ENCODE peak calls at places on chromosome 9, in six cellular contexts. One of them, this sample, is unnamed.

GRCh38 chr9:127858041-127858512 is 3.6 kb upstream of the ENG start:
- DNase-seq in IMR-90: no peak
- DNase-seq in psoas muscle: peak
- DNase-seq in lower lobe of right lung: no peak
- DNase-seq in OCI-LY7: no peak
- DNase-seq in sigmoid colon: no peak
- DNase-seq in this sample: no peak

GRCh38 chr9:95645992-95646391 is 129.2 kb upstream of the PTCH1 start:
- DNase-seq in IMR-90: no peak
- DNase-seq in psoas muscle: no peak
- DNase-seq in lower lobe of right lung: no peak
- DNase-seq in OCI-LY7: no peak
- DNase-seq in sigmoid colon: no peak
- DNase-seq in this sample: no peak

GRCh38 chr9:123282343-123283047 is 14.1 kb upstream of the STRBP start:
- DNase-seq in IMR-90: no peak
- DNase-seq in psoas muscle: no peak
- DNase-seq in lower lobe of right lung: no peak
- DNase-seq in OCI-LY7: no peak
- DNase-seq in sigmoid colon: peak
- DNase-seq in this sample: no peak

GRCh38 chr9:115373000-115373709 is 255.2 kb upstream of the TNC start:
- DNase-seq in IMR-90: peak
- DNase-seq in psoas muscle: no peak
- DNase-seq in lower lobe of right lung: no peak
- DNase-seq in OCI-LY7: no peak
- DNase-seq in sigmoid colon: no peak
- DNase-seq in this sample: peak

GRCh38 chr9:119167876-119168275 is 201.4 kb downstream of the BRINP1 start:
- DNase-seq in IMR-90: no peak
- DNase-seq in psoas muscle: no peak
- DNase-seq in lower lobe of right lung: no peak
- DNase-seq in OCI-LY7: no peak
- DNase-seq in sigmoid colon: no peak
- DNase-seq in this sample: no peak

GRCh38 chr9:72280913-72281500 is 84.0 kb downstream of the ZFAND5 start:
- DNase-seq in IMR-90: peak
- DNase-seq in psoas muscle: peak
- DNase-seq in lower lobe of right lung: peak
- DNase-seq in OCI-LY7: peak
- DNase-seq in sigmoid colon: peak
- DNase-seq in this sample: peak

GRCh38 chr9:136055715-136056545 is 39.2 kb downstream of the NACC2 start:
- DNase-seq in IMR-90: no peak
- DNase-seq in psoas muscle: no peak
- DNase-seq in lower lobe of right lung: no peak
- DNase-seq in OCI-LY7: no peak
- DNase-seq in sigmoid colon: peak
- DNase-seq in this sample: no peak

GRCh38 chr9:126378761-126379160 is 52.1 kb downstream of the MVB12B start:
- DNase-seq in IMR-90: no peak
- DNase-seq in psoas muscle: no peak
- DNase-seq in lower lobe of right lung: no peak
- DNase-seq in OCI-LY7: no peak
- DNase-seq in sigmoid colon: no peak
- DNase-seq in this sample: no peak

GRCh38 chr9:37944671-37945481 is 40.9 kb upstream of the SLC25A51 start:
- DNase-seq in IMR-90: peak
- DNase-seq in psoas muscle: peak
- DNase-seq in lower lobe of right lung: peak
- DNase-seq in OCI-LY7: no peak
- DNase-seq in sigmoid colon: no peak
- DNase-seq in this sample: peak

GRCh38 chr9:125659201-125659840 is 47.7 kb downstream of the MAPKAP1 start:
- DNase-seq in IMR-90: peak
- DNase-seq in psoas muscle: no peak
- DNase-seq in lower lobe of right lung: no peak
- DNase-seq in OCI-LY7: no peak
- DNase-seq in sigmoid colon: no peak
- DNase-seq in this sample: no peak

DNA sequence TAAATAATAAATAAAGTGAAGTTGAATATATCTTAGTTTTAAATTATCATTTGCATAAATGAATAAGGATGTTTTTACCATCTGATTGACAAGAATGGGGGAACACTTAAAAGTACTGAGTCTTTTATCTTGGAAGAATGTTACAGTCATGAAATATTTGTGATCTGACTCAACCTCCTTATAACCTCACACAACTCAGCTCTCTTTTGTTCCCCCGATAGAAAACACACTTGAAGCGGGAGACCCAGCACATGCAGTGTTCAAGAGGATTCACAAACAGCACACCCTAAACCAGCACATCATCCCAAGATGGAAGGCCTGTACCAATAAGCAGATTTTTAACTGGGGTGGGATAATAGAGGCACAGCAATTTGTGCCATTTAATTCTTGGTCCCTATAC is 15.5 kb downstream of the BAAT start:
- DNase-seq in IMR-90: peak
- DNase-seq in psoas muscle: no peak
- DNase-seq in lower lobe of right lung: no peak
- DNase-seq in OCI-LY7: no peak
- DNase-seq in sigmoid colon: no peak
- DNase-seq in this sample: peak
- TF ChIP-seq CTCF in IMR-90: no peak
- TF ChIP-seq CTCF in psoas muscle: no peak
- TF ChIP-seq CTCF in lower lobe of right lung: no peak
- TF ChIP-seq CTCF in OCI-LY7: no peak
- TF ChIP-seq CTCF in sigmoid colon: no peak
- TF ChIP-seq CTCF in this sample: no peak

DNA sequence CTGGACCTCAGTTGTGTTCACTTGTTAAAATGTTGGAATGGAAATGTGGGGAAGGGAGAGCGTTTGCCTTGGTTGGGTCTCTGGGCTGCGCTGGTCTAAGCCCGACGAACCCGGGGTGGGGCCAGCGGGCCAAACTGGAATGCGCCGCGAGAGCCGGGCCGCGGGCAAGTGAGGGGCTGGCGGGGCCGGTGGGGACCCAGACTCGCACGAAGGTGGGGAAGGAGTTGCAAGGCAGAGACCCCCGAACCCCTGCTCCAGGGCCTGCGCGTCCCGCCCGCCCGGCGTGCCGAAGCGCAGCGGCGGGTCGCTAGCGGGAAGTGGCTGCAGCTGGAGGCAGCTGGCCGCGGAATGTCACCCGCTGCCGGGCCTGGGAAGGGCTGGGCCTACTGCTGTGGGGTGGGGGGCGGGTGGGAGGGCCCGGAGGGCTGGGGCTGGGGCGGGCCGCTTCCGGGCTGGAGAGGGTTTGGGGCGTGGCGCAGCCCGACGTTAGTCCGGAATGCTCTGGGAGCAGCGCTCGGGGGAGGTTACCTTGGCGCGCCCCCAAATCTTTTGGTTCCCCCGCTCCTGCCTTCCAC is 84.8 kb downstream of the DAB2IP start:
- DNase-seq in IMR-90: peak
- DNase-seq in psoas muscle: peak
- DNase-seq in lower lobe of right lung: peak
- DNase-seq in OCI-LY7: no peak
- DNase-seq in sigmoid colon: peak
- DNase-seq in this sample: no peak
- H3K4me3 ChIP-seq in IMR-90: peak
- H3K4me3 ChIP-seq in psoas muscle: peak
- H3K4me3 ChIP-seq in lower lobe of right lung: peak
- H3K4me3 ChIP-seq in OCI-LY7: no peak
- H3K4me3 ChIP-seq in sigmoid colon: peak
- H3K4me3 ChIP-seq in this sample: peak

DNA sequence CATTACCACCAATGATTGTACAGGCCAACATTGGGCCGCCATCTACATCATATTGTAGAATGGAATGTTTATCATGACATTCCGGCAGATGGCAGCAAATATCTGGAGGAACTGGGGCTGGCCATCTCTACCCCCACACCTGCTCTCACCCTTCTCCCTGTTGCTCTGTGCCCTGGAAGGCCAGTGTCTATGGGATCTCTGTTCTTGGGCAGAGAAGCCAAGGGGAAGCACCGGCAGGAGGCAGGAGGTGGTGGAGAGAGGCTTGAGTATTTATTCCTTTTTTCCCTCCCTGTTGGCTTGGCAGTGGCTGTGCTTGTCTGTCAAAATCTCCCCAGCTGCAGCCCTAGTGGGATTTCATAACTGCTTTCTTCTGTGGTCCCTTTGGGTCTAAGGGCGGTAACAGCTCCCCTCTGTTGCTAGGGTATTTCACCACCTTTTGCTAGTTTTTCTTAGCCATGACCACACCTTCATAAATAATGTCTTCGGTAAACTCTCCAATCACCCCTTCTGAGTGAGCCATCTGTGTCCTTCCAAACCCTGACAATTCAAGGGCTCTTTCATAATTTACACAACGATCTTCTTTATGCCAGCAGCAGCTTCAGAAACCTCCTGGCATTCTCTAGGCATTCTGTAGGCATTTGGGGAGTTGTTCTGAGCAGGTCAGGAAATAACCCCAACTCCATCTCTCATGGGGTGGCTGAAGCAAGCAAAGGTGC is 225.8 kb downstream of the MELK start:
- DNase-seq in IMR-90: no peak
- DNase-seq in psoas muscle: no peak
- DNase-seq in lower lobe of right lung: no peak
- DNase-seq in OCI-LY7: no peak
- DNase-seq in sigmoid colon: no peak
- DNase-seq in this sample: no peak
- TF ChIP-seq CTCF in IMR-90: no peak
- TF ChIP-seq CTCF in psoas muscle: no peak
- TF ChIP-seq CTCF in lower lobe of right lung: no peak
- TF ChIP-seq CTCF in OCI-LY7: no peak
- TF ChIP-seq CTCF in sigmoid colon: no peak
- TF ChIP-seq CTCF in this sample: no peak

GRCh38 chr9:108956098-108956533 is 21.9 kb downstream of the ABITRAM start:
- DNase-seq in IMR-90: no peak
- DNase-seq in psoas muscle: no peak
- DNase-seq in lower lobe of right lung: no peak
- DNase-seq in OCI-LY7: no peak
- DNase-seq in sigmoid colon: no peak
- DNase-seq in this sample: no peak
- H3K4me3 ChIP-seq in IMR-90: no peak
- H3K4me3 ChIP-seq in psoas muscle: no peak
- H3K4me3 ChIP-seq in lower lobe of right lung: no peak
- H3K4me3 ChIP-seq in OCI-LY7: no peak
- H3K4me3 ChIP-seq in sigmoid colon: no peak
- H3K4me3 ChIP-seq in this sample: no peak

GRCh38 chr9:14198049-14198448 is 115.9 kb downstream of the NFIB start:
- DNase-seq in IMR-90: no peak
- DNase-seq in psoas muscle: no peak
- DNase-seq in lower lobe of right lung: no peak
- DNase-seq in OCI-LY7: no peak
- DNase-seq in sigmoid colon: no peak
- DNase-seq in this sample: no peak
- TF ChIP-seq CTCF in IMR-90: no peak
- TF ChIP-seq CTCF in psoas muscle: no peak
- TF ChIP-seq CTCF in lower lobe of right lung: no peak
- TF ChIP-seq CTCF in OCI-LY7: no peak
- TF ChIP-seq CTCF in sigmoid colon: no peak
- TF ChIP-seq CTCF in this sample: no peak

GRCh38 chr9:121564861-121565260 is 65.2 kb upstream of the GGTA1 start:
- DNase-seq in IMR-90: no peak
- DNase-seq in psoas muscle: no peak
- DNase-seq in lower lobe of right lung: no peak
- DNase-seq in OCI-LY7: no peak
- DNase-seq in sigmoid colon: no peak
- DNase-seq in this sample: no peak

GRCh38 chr9:121568101-121568460 is 68.4 kb upstream of the GGTA1 start:
- DNase-seq in IMR-90: no peak
- DNase-seq in psoas muscle: no peak
- DNase-seq in lower lobe of right lung: no peak
- DNase-seq in OCI-LY7: no peak
- DNase-seq in sigmoid colon: no peak
- DNase-seq in this sample: no peak

GRCh38 chr9:121568541-121569265 is 69.1 kb upstream of the GGTA1 start:
- DNase-seq in IMR-90: peak
- DNase-seq in psoas muscle: peak
- DNase-seq in lower lobe of right lung: no peak
- DNase-seq in OCI-LY7: no peak
- DNase-seq in sigmoid colon: peak
- DNase-seq in this sample: peak

GRCh38 chr9:121567142-121568100 is 67.8 kb upstream of the GGTA1 start:
- DNase-seq in IMR-90: peak
- DNase-seq in psoas muscle: peak
- DNase-seq in lower lobe of right lung: no peak
- DNase-seq in OCI-LY7: no peak
- DNase-seq in sigmoid colon: peak
- DNase-seq in this sample: no peak

DNA sequence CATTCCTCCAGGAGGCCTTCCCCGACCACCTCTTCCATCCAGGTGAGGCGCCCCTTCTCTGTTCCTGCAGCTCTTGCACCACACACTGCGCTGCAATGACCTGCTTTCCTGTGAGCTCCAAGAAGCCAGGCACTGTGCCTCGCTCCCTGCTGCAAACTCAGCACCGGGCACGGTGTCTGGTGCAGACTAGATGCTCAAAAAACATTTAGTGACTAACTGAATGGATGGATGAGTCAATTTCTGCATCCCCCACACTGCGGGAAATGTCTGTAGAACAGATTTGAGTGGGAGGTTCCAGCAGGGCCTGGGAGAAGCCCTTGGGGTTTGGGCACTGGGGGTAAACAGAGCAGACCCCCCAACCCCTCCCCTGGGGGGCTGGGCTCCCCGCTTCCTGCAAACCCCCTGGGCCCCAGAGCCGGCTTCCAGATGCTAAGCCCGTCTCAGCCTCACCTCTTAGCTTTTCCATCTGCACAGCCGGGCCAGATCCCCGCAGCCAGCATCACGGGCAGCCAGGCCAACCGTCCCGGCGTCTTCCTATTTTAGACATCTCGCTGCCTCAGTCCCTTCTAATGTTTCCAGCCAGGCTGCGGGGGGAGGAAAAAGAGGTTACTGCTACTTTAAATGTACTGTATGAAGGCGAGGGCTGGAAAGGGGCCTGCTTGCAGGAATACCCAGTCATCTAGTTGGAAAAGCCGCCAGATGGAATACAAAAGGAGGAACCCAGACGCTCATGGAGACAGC is 66.9 kb upstream of the GGTA1 start:
- DNase-seq in IMR-90: peak
- DNase-seq in psoas muscle: peak
- DNase-seq in lower lobe of right lung: no peak
- DNase-seq in OCI-LY7: no peak
- DNase-seq in sigmoid colon: peak
- DNase-seq in this sample: no peak
- H3K4me3 ChIP-seq in IMR-90: peak
- H3K4me3 ChIP-seq in psoas muscle: peak
- H3K4me3 ChIP-seq in lower lobe of right lung: peak
- H3K4me3 ChIP-seq in OCI-LY7: no peak
- H3K4me3 ChIP-seq in sigmoid colon: peak
- H3K4me3 ChIP-seq in this sample: no peak

DNA sequence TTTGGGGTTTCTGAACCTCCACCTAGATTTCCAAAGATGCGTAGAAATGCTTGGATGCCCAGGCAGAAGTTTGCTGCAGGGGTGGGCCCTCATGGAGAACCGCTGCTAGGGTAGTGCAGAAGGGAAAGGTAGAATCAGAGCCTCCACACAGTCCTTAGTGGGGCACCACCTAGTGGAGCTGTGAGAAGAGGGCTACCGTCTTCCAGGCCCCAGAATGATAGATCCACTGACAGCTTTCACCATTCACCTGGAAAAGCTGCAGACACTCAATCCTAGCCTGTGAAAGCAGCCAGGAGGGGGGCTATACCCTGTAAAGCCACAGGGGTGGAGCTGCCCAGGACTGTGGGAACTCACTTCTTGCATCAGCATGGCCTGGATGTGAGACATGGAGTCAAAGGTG is 13.3 kb upstream of the HSDL2 start:
- DNase-seq in IMR-90: no peak
- DNase-seq in psoas muscle: no peak
- DNase-seq in lower lobe of right lung: no peak
- DNase-seq in OCI-LY7: no peak
- DNase-seq in sigmoid colon: no peak
- DNase-seq in this sample: no peak
- TF ChIP-seq CTCF in IMR-90: no peak
- TF ChIP-seq CTCF in psoas muscle: no peak
- TF ChIP-seq CTCF in lower lobe of right lung: no peak
- TF ChIP-seq CTCF in OCI-LY7: peak
- TF ChIP-seq CTCF in sigmoid colon: no peak
- TF ChIP-seq CTCF in this sample: peak